ENCODE peak calls at places on chromosomes 7 and 10, in seven cellular contexts. D is activated CD8-positive, alpha-beta memory T cell treated with anti-CD3 and anti-CD28 coated beads, Interleukin-2, amount 50 U/mL, for 4 hours; M is NCI-H226; R is HT-29; L is lower lobe of right lung; W is stimulated activated CD4-positive, alpha-beta T cell treated with anti-CD3 and anti-CD28 coated beads, Interleukin-2, amount 100 ng/mL, for 24 hours; G is cortex of kidney. P is an unnamed sample.

GRCh38 chr10:11881477-11882417 is 58.6 kb downstream of the PROSER2 start:
- DNase-seq in M (peak), L (no peak), D (no peak), G (no peak), R (peak), W (no peak), P (peak)

GRCh38 chr7:157253850-157254249 is 83.0 kb upstream of the DNAJB6 start:
- DNase-seq in L (peak), G (no peak), R (peak), D (no peak), M (no peak), W (no peak), P (peak)

GRCh38 chr10:551489-552252 is 137.8 kb downstream of the DIP2C start:
- DNase-seq in D (no peak), W (no peak), M (no peak), L (no peak), R (no peak), G (no peak), P (no peak)

GRCh38 chr7:94423865-94424264 is 29.2 kb downstream of the COL1A2 start:
- DNase-seq in R (no peak), L (no peak), W (no peak), G (no peak), D (no peak), M (peak), P (no peak)

GRCh38 chr7:142153400-142153799 is 41.9 kb downstream of the MGAM2 start:
- DNase-seq in W (no peak), R (peak), G (no peak), M (no peak), D (no peak), L (no peak), P (peak)

GRCh38 chr10:12201543-12201942 is 5.6 kb downstream of the CDC123 start:
- DNase-seq in G (no peak), L (no peak), M (peak), D (no peak), R (no peak), W (no peak), P (no peak)

GRCh38 chr7:29177963-29178612 is 16.5 kb upstream of the CHN2 start:
- DNase-seq in M (no peak), R (peak), W (no peak), D (no peak), G (no peak), L (peak), P (no peak)

GRCh38 chr7:44897299-44897698 is 12.0 kb upstream of the PURB start:
- DNase-seq in L (no peak), R (no peak), M (no peak), W (no peak), G (no peak), D (no peak), P (no peak)

GRCh38 chr10:93876391-93876790 is 17.4 kb upstream of the SLC35G1 start:
- DNase-seq in L (no peak), W (no peak), G (no peak), R (no peak), M (no peak), D (no peak), P (no peak)

GRCh38 chr10:91389636-91390512 is 20.3 kb upstream of the HECTD2 start:
- DNase-seq in D (no peak), L (no peak), R (peak), W (no peak), M (peak), G (no peak), P (peak)

GRCh38 chr7:108331971-108332370 is 124.3 kb downstream of the NRCAM start:
- DNase-seq in L (no peak), W (no peak), M (no peak), D (no peak), G (no peak), R (no peak), P (no peak)

GRCh38 chr10:34275626-34276025 is 539.5 kb downstream of the PARD3 start:
- DNase-seq in R (no peak), L (no peak), D (no peak), M (no peak), G (no peak), W (no peak), P (no peak)

GRCh38 chr7:92669616-92670153 is 79.5 kb upstream of the FAM133B start:
- DNase-seq in R (no peak), W (no peak), G (no peak), M (peak), D (no peak), L (no peak), P (no peak)

GRCh38 chr10:70909326-70909935 is 21.1 kb upstream of the PCBD1 start:
- DNase-seq in D (no peak), W (no peak), R (no peak), L (peak), G (no peak), M (no peak), P (no peak)

GRCh38 chr7:72805526-72806494 is 22.2 kb downstream of the TYW1B start:
- DNase-seq in L (no peak), D (no peak), G (no peak), R (no peak), W (no peak), M (peak), P (no peak)

GRCh38 chr7:84245831-84246230 is 51.2 kb upstream of the SEMA3A start:
- DNase-seq in L (peak), W (no peak), R (peak), D (no peak), M (no peak), G (no peak), P (peak)

GRCh38 chr10:7218974-7219373 is 191.9 kb downstream of the SFMBT2 start:
- DNase-seq in W (no peak), G (no peak), L (no peak), M (no peak), R (peak), D (no peak), P (no peak)

GRCh38 chr10:104096692-104097091 is 11.0 kb upstream of the COL17A1 start:
- DNase-seq in G (no peak), M (no peak), R (no peak), W (no peak), L (no peak), D (no peak), P (no peak)